ENCODE peak calls at places on chromosomes 16 and 17, in six cellular contexts. O is GDM1; C is activated effector memory CD4-positive, alpha-beta T cell treated with anti-CD3 and anti-CD28 coated beads, Interleukin-2, amount 50 U/mL, for 16 hours; F is NCI-H1092; M is nephron progenitor cell; J is smooth muscle cell of the brain vasculature. X is an unnamed sample.

GRCh38 chr16:71894229-71894920 is 956 bp upstream of the IST1 start:
- DNase-seq in C (peak), O (no peak), F (peak), J (no peak), M (peak), X (peak)

GRCh38 chr17:19403021-19403420 is 8.0 kb upstream of the RNF112 start:
- DNase-seq in J (no peak), O (no peak), C (no peak), M (no peak), F (no peak), X (peak)

GRCh38 chr16:49866533-49867155 is 10.7 kb upstream of the ZNF423 start:
- DNase-seq in J (no peak), F (no peak), C (no peak), M (peak), O (no peak), X (no peak)

GRCh38 chr16:14187517-14188338 is 116.6 kb downstream of the MRTFB start:
- DNase-seq in J (no peak), M (no peak), C (no peak), F (no peak), O (no peak), X (no peak)

GRCh38 chr16:19085679-19086200 is 18.3 kb downstream of the COQ7 start:
- DNase-seq in J (no peak), F (no peak), C (no peak), O (no peak), M (no peak), X (no peak)

GRCh38 chr17:80475949-80476876 is at the start of gene NPTX1:
- DNase-seq in F (peak), M (peak), J (no peak), C (peak), O (no peak), X (no peak)

GRCh38 chr16:1747934-1748333 is 23.4 kb downstream of the NME3 start:
- DNase-seq in C (no peak), F (no peak), M (no peak), J (no peak), O (no peak), X (no peak)

GRCh38 chr17:82228278-82228841 is 482 bp upstream of the SLC16A3 start:
- DNase-seq in O (peak), C (peak), J (no peak), F (no peak), M (peak), X (peak)

GRCh38 chr16:75593825-75594820 is 27.9 kb downstream of the GABARAPL2 start:
- DNase-seq in O (no peak), J (no peak), C (no peak), F (peak), M (no peak), X (no peak)

GRCh38 chr16:82181456-82182185 is 11.6 kb upstream of the MPHOSPH6 start:
- DNase-seq in M (no peak), C (no peak), F (peak), J (no peak), O (no peak), X (no peak)

GRCh38 chr17:68771867-68772515 is 170.8 kb upstream of the FAM20A start:
- DNase-seq in C (no peak), O (peak), M (no peak), J (peak), F (peak), X (no peak)

GRCh38 chr16:88770459-88771293 is 14.3 kb downstream of the PIEZO1 start:
- DNase-seq in M (peak), C (no peak), J (peak), O (no peak), F (no peak), X (peak)

GRCh38 chr16:1431497-1432270 is 806 bp downstream of the PERCC1 start:
- DNase-seq in O (no peak), M (no peak), C (no peak), F (no peak), J (no peak), X (no peak)

X was measured in sigmoid colon.